ENCODE peak calls at places on chromosomes 12 and 14, in six cellular contexts. C is SK-MEL-5; Z is activated CD8-positive, alpha-beta memory T cell treated with anti-CD3 and anti-CD28 coated beads for 48 hours; F is uterus; V is endothelial cell; B is Calu3. A is an unnamed sample.

GRCh38 chr14:103436533-103436932 is 51.3 kb downstream of the MARK3 start:
- DNase-seq in C (no peak), Z (no peak), F (no peak), V (no peak), B (no peak), A (no peak)

GRCh38 chr12:122399592-122400373 is 22.7 kb downstream of the CLIP1 start:
- DNase-seq in C (peak), Z (no peak), F (peak), V (peak), B (peak), A (peak)

GRCh38 chr14:69370061-69370460 is 28.0 kb downstream of the ERH start:
- DNase-seq in C (peak), Z (no peak), F (no peak), V (no peak), B (no peak), A (no peak)

GRCh38 chr14:61076531-61076930 is 95.5 kb downstream of the SLC38A6 start:
- DNase-seq in C (no peak), Z (no peak), F (no peak), V (no peak), B (no peak), A (no peak)

GRCh38 chr12:46933947-46934346 is 108.2 kb upstream of the SLC38A4 start:
- DNase-seq in C (peak), Z (no peak), F (no peak), V (peak), B (peak), A (peak)

GRCh38 chr12:10016881-10017280 is 6.5 kb downstream of the CLEC12B start:
- DNase-seq in C (peak), Z (no peak), F (no peak), V (no peak), B (no peak), A (peak)

GRCh38 chr14:93788557-93789365 is 476 bp upstream of the PRIMA1 start:
- DNase-seq in C (peak), Z (no peak), F (peak), V (peak), B (peak), A (peak)

GRCh38 chr12:102433304-102433703 is 47.1 kb downstream of the IGF1 start:
- DNase-seq in C (no peak), Z (no peak), F (no peak), V (no peak), B (no peak), A (no peak)

GRCh38 chr14:33773205-33774030 is 177.5 kb downstream of the EGLN3 start:
- DNase-seq in C (peak), Z (no peak), F (no peak), V (no peak), B (no peak), A (peak)

GRCh38 chr14:100303179-100303578 is 3.1 kb downstream of the SLC25A29 start:
- DNase-seq in C (peak), Z (no peak), F (no peak), V (peak), B (peak), A (no peak)

GRCh38 chr14:77681196-77682157 is 26.3 kb downstream of the ALKBH1 start:
- DNase-seq in C (no peak), Z (no peak), F (no peak), V (no peak), B (no peak), A (no peak)

GRCh38 chr14:75247286-75247922 is 31.2 kb upstream of the FOS start:
- DNase-seq in C (no peak), Z (peak), F (no peak), V (no peak), B (no peak), A (no peak)

GRCh38 chr14:52767058-52767833 is 24.2 kb downstream of the GNPNAT1 start:
- DNase-seq in C (no peak), Z (no peak), F (no peak), V (no peak), B (no peak), A (no peak)

GRCh38 chr12:47715393-47715876 is 9.6 kb upstream of the RPAP3 start:
- DNase-seq in C (peak), Z (peak), F (peak), V (peak), B (peak), A (peak)

GRCh38 chr12:109130297-109130696 is 13.9 kb downstream of the ACACB start:
- DNase-seq in C (no peak), Z (no peak), F (no peak), V (no peak), B (no peak), A (no peak)

GRCh38 chr12:94140556-94140955 is 7.8 kb upstream of the PLXNC1 start:
- DNase-seq in C (peak), Z (peak), F (no peak), V (peak), B (no peak), A (no peak)

GRCh38 chr14:100031506-100032281 is 33.5 kb upstream of the EVL start:
- DNase-seq in C (peak), Z (no peak), F (peak), V (no peak), B (peak), A (peak)

GRCh38 chr12:112018571-112019237 is 5.5 kb downstream of the ERP29 start:
- DNase-seq in C (no peak), Z (no peak), F (no peak), V (no peak), B (no peak), A (peak)

GRCh38 chr14:50668852-50669194 is 717 bp upstream of the SAV1 start:
- DNase-seq in C (no peak), Z (no peak), F (no peak), V (no peak), B (no peak), A (no peak)

GRCh38 chr14:63435838-63436237 is 107.3 kb downstream of the PPP2R5E start:
- DNase-seq in C (peak), Z (no peak), F (peak), V (no peak), B (no peak), A (peak)

GRCh38 chr12:14607561-14607960 is 39.9 kb upstream of the PLBD1 start:
- DNase-seq in C (no peak), Z (no peak), F (no peak), V (no peak), B (no peak), A (no peak)

GRCh38 chr12:111578276-111578970 is 20.7 kb downstream of the ATXN2 start:
- DNase-seq in C (peak), Z (no peak), F (no peak), V (no peak), B (no peak), A (peak)

GRCh38 chr12:79016181-79016580 is 151.6 kb downstream of the SYT1 start:
- DNase-seq in C (no peak), Z (no peak), F (no peak), V (no peak), B (no peak), A (no peak)

GRCh38 chr12:71636704-71637115 is 26.9 kb downstream of the ZFC3H1 start:
- DNase-seq in C (peak), Z (no peak), F (no peak), V (peak), B (peak), A (peak)

GRCh38 chr12:78938341-78939084 is 73.9 kb downstream of the SYT1 start:
- DNase-seq in C (no peak), Z (no peak), F (no peak), V (no peak), B (no peak), A (no peak)

GRCh38 chr12:116774020-116774419 is 35.9 kb downstream of the RNFT2 start:
- DNase-seq in C (no peak), Z (no peak), F (no peak), V (no peak), B (no peak), A (no peak)

GRCh38 chr14:104339829-104340228 is 201.4 kb downstream of the KIF26A start:
- DNase-seq in C (no peak), Z (no peak), F (no peak), V (no peak), B (no peak), A (no peak)

GRCh38 chr12:50398931-50399330 is 1.8 kb upstream of the LARP4 start:
- DNase-seq in C (no peak), Z (no peak), F (no peak), V (no peak), B (no peak), A (no peak)

GRCh38 chr14:103091041-103091882 is 3.3 kb upstream of the EXOC3L4 start:
- DNase-seq in C (no peak), Z (peak), F (no peak), V (peak), B (peak), A (no peak)

GRCh38 chr12:123602651-123603195 is 824 bp downstream of the DDX55 start:
- DNase-seq in C (peak), Z (no peak), F (no peak), V (no peak), B (no peak), A (peak)

GRCh38 chr14:23776296-23776695 is 140.1 kb downstream of the DHRS2 start:
- DNase-seq in C (no peak), Z (no peak), F (no peak), V (no peak), B (no peak), A (no peak)

GRCh38 chr14:60304509-60304908 is 55.5 kb downstream of the PPM1A start:
- DNase-seq in C (no peak), Z (no peak), F (no peak), V (no peak), B (no peak), A (no peak)

GRCh38 chr14:27181304-27181703 is 583.5 kb upstream of the NOVA1 start:
- DNase-seq in C (no peak), Z (no peak), F (no peak), V (no peak), B (no peak), A (no peak)

GRCh38 chr14:80127466-80127865 is 83.8 kb downstream of the DIO2 start:
- DNase-seq in C (no peak), Z (no peak), F (no peak), V (no peak), B (no peak), A (no peak)

GRCh38 chr14:90714811-90715210 is 101.4 kb downstream of the TTC7B start:
- DNase-seq in C (no peak), Z (no peak), F (no peak), V (no peak), B (no peak), A (no peak)

GRCh38 chr12:54393350-54393655 is 8.8 kb upstream of the ZNF385A start:
- DNase-seq in C (no peak), Z (no peak), F (no peak), V (no peak), B (no peak), A (no peak)

GRCh38 chr12:29282452-29282851 is 98.5 kb downstream of the ERGIC2 start:
- DNase-seq in C (no peak), Z (no peak), F (no peak), V (no peak), B (no peak), A (peak)

GRCh38 chr12:58976146-58976545 is 55.8 kb upstream of the LRIG3 start:
- DNase-seq in C (no peak), Z (no peak), F (no peak), V (no peak), B (no peak), A (no peak)

A was measured in foreskin melanocyte.